ENCODE peak calls at places on chromosomes 13 and 19, in four cellular contexts. One of them, this sample, is unnamed.

GRCh38 chr19:30649934-30650614 is 277.9 kb downstream of the ZNF536 start:
- DNase-seq in GM04503: no peak
- DNase-seq in heart left ventricle: no peak
- DNase-seq in EL: peak; percentile 37
- DNase-seq in this sample: no peak

GRCh38 chr13:48977973-48978372 is 2.3 kb downstream of the FNDC3A start:
- DNase-seq in EL: peak; percentile 70
- DNase-seq in heart left ventricle: no peak
- DNase-seq in GM04503: peak; percentile 8
- DNase-seq in this sample: no peak

GRCh38 chr13:81171065-81171647 is 830.2 kb upstream of the SPRY2 start:
- DNase-seq in GM04503: no peak
- DNase-seq in EL: peak; percentile 8
- DNase-seq in heart left ventricle: no peak
- DNase-seq in this sample: no peak

GRCh38 chr13:27578121-27579030 is 42.0 kb downstream of the LNX2 start:
- DNase-seq in EL: peak; percentile 48
- DNase-seq in GM04503: peak; percentile 31
- DNase-seq in heart left ventricle: no peak
- DNase-seq in this sample: no peak

GRCh38 chr13:87810920-87811344 is 139.8 kb downstream of the SLITRK5 start:
- DNase-seq in EL: no peak
- DNase-seq in heart left ventricle: no peak
- DNase-seq in GM04503: no peak
- DNase-seq in this sample: no peak

GRCh38 chr13:73168226-73168992 is 109.6 kb downstream of the KLF5 start:
- DNase-seq in EL: peak; percentile 44
- DNase-seq in heart left ventricle: no peak
- DNase-seq in GM04503: no peak
- DNase-seq in this sample: no peak

GRCh38 chr13:74134777-74135305 is 637 bp upstream of the KLF12 start:
- DNase-seq in GM04503: no peak
- DNase-seq in heart left ventricle: peak; percentile 66
- DNase-seq in EL: peak; percentile 68
- DNase-seq in this sample: peak; percentile 76

GRCh38 chr19:3617463-3617862 is 9.1 kb downstream of the CACTIN start:
- DNase-seq in GM04503: no peak
- DNase-seq in heart left ventricle: no peak
- DNase-seq in EL: no peak
- DNase-seq in this sample: no peak

GRCh38 chr13:50225188-50226155 is 210.2 kb downstream of the KCNRG start:
- DNase-seq in GM04503: no peak
- DNase-seq in EL: no peak
- DNase-seq in heart left ventricle: no peak
- DNase-seq in this sample: no peak

GRCh38 chr19:8641908-8642547 is 11.6 kb downstream of the NFILZ start:
- DNase-seq in GM04503: no peak
- DNase-seq in heart left ventricle: no peak
- DNase-seq in EL: peak; percentile 51
- DNase-seq in this sample: peak; percentile 38

GRCh38 chr13:41408061-41408460 is 49.3 kb upstream of the RGCC start:
- DNase-seq in EL: no peak
- DNase-seq in GM04503: no peak
- DNase-seq in heart left ventricle: no peak
- DNase-seq in this sample: no peak

GRCh38 chr19:46896076-46896794 is 35.4 kb downstream of the ARHGAP35 start:
- DNase-seq in GM04503: no peak
- DNase-seq in EL: no peak
- DNase-seq in heart left ventricle: no peak
- DNase-seq in this sample: no peak

GRCh38 chr19:14437578-14438140 is 4.6 kb downstream of the PKN1 start:
- DNase-seq in EL: peak; percentile 52
- DNase-seq in heart left ventricle: no peak
- DNase-seq in GM04503: no peak
- DNase-seq in this sample: no peak

GRCh38 chr13:28052945-28053344 is 47.4 kb downstream of the FLT3 start:
- DNase-seq in GM04503: no peak
- DNase-seq in heart left ventricle: no peak
- DNase-seq in EL: no peak
- DNase-seq in this sample: no peak

GRCh38 chr13:27455331-27455855 is 5.0 kb upstream of the MTIF3 start:
- DNase-seq in GM04503: no peak
- DNase-seq in heart left ventricle: no peak
- DNase-seq in EL: no peak
- DNase-seq in this sample: peak; percentile 22

GRCh38 chr19:54173951-54174817 is 1.2 kb upstream of the TMC4 start:
- DNase-seq in heart left ventricle: no peak
- DNase-seq in GM04503: no peak
- DNase-seq in EL: no peak
- DNase-seq in this sample: no peak

GRCh38 chr19:13492128-13492527 is 14.2 kb downstream of the CACNA1A start:
- DNase-seq in GM04503: peak; percentile 89
- DNase-seq in EL: peak; percentile 83
- DNase-seq in heart left ventricle: no peak
- DNase-seq in this sample: no peak

GRCh38 chr19:13070425-13071140 is 32.1 kb downstream of the LYL1 start:
- DNase-seq in GM04503: no peak
- DNase-seq in EL: no peak
- DNase-seq in heart left ventricle: no peak
- DNase-seq in this sample: no peak

GRCh38 chr13:66992183-66992582 is 238.0 kb downstream of the PCDH9 start:
- DNase-seq in heart left ventricle: no peak
- DNase-seq in EL: peak; percentile 19
- DNase-seq in GM04503: no peak
- DNase-seq in this sample: no peak

GRCh38 chr13:109141716-109142115 is 512.3 kb downstream of the MYO16 start:
- DNase-seq in heart left ventricle: no peak
- DNase-seq in GM04503: no peak
- DNase-seq in EL: no peak
- DNase-seq in this sample: no peak